ENCODE peak calls at places on chromosomes 1 and 21, in eight cellular contexts. One of them, this sample, is unnamed.

GRCh38 chr1:245378352-245379144 is 223.8 kb downstream of the KIF26B start:
- DNase-seq in OCI-LY7: no peak
- DNase-seq in right cardiac atrium: no peak
- DNase-seq in caudate nucleus: no peak
- DNase-seq in heart left ventricle: no peak
- DNase-seq in WERI-Rb-1: no peak
- DNase-seq in brain microvascular endothelial cell: no peak
- DNase-seq in lower lobe of right lung: no peak
- DNase-seq in this sample: no peak

GRCh38 chr1:7379445-7379971 is 391.6 kb upstream of the VAMP3 start:
- DNase-seq in OCI-LY7: no peak
- DNase-seq in right cardiac atrium: peak; percentile 18
- DNase-seq in caudate nucleus: no peak
- DNase-seq in heart left ventricle: no peak
- DNase-seq in WERI-Rb-1: no peak
- DNase-seq in brain microvascular endothelial cell: peak; percentile 62
- DNase-seq in lower lobe of right lung: no peak
- DNase-seq in this sample: peak; percentile 12

GRCh38 chr1:99557556-99558256 is 88.2 kb upstream of the PALMD start:
- DNase-seq in OCI-LY7: no peak
- DNase-seq in right cardiac atrium: no peak
- DNase-seq in caudate nucleus: no peak
- DNase-seq in heart left ventricle: no peak
- DNase-seq in WERI-Rb-1: no peak
- DNase-seq in brain microvascular endothelial cell: peak; percentile 72
- DNase-seq in lower lobe of right lung: no peak
- DNase-seq in this sample: peak; percentile 48

GRCh38 chr21:44931137-44931500 is 8.7 kb upstream of the SLX9 start:
- DNase-seq in OCI-LY7: peak; percentile 93
- DNase-seq in right cardiac atrium: peak; percentile 66
- DNase-seq in caudate nucleus: no peak
- DNase-seq in heart left ventricle: no peak
- DNase-seq in WERI-Rb-1: no peak
- DNase-seq in brain microvascular endothelial cell: no peak
- DNase-seq in lower lobe of right lung: peak; percentile 66
- DNase-seq in this sample: no peak

GRCh38 chr1:79460773-79461436 is 454.4 kb upstream of the ADGRL4 start:
- DNase-seq in OCI-LY7: peak; percentile 17
- DNase-seq in right cardiac atrium: no peak
- DNase-seq in caudate nucleus: no peak
- DNase-seq in heart left ventricle: no peak
- DNase-seq in WERI-Rb-1: no peak
- DNase-seq in brain microvascular endothelial cell: no peak
- DNase-seq in lower lobe of right lung: no peak
- DNase-seq in this sample: no peak

GRCh38 chr1:52635321-52636089 is 2.5 kb downstream of the SHISAL2A start:
- DNase-seq in OCI-LY7: no peak
- DNase-seq in right cardiac atrium: no peak
- DNase-seq in caudate nucleus: no peak
- DNase-seq in heart left ventricle: no peak
- DNase-seq in WERI-Rb-1: no peak
- DNase-seq in brain microvascular endothelial cell: no peak
- DNase-seq in lower lobe of right lung: no peak
- DNase-seq in this sample: no peak

GRCh38 chr1:55426156-55426555 is 211.0 kb upstream of the USP24 start:
- DNase-seq in OCI-LY7: no peak
- DNase-seq in right cardiac atrium: no peak
- DNase-seq in caudate nucleus: no peak
- DNase-seq in heart left ventricle: no peak
- DNase-seq in WERI-Rb-1: no peak
- DNase-seq in brain microvascular endothelial cell: no peak
- DNase-seq in lower lobe of right lung: no peak
- DNase-seq in this sample: no peak

GRCh38 chr1:80212021-80212420 is 1205.5 kb upstream of the ADGRL4 start:
- DNase-seq in OCI-LY7: no peak
- DNase-seq in right cardiac atrium: no peak
- DNase-seq in caudate nucleus: no peak
- DNase-seq in heart left ventricle: no peak
- DNase-seq in WERI-Rb-1: no peak
- DNase-seq in brain microvascular endothelial cell: no peak
- DNase-seq in lower lobe of right lung: no peak
- DNase-seq in this sample: no peak

GRCh38 chr21:31187499-31187898 is 149.2 kb upstream of the KRTAP19-8 start:
- DNase-seq in OCI-LY7: no peak
- DNase-seq in right cardiac atrium: no peak
- DNase-seq in caudate nucleus: no peak
- DNase-seq in heart left ventricle: no peak
- DNase-seq in WERI-Rb-1: no peak
- DNase-seq in brain microvascular endothelial cell: no peak
- DNase-seq in lower lobe of right lung: no peak
- DNase-seq in this sample: no peak

GRCh38 chr1:169648709-169649108 is 18.8 kb upstream of the SELP start:
- DNase-seq in OCI-LY7: no peak
- DNase-seq in right cardiac atrium: no peak
- DNase-seq in caudate nucleus: no peak
- DNase-seq in heart left ventricle: no peak
- DNase-seq in WERI-Rb-1: no peak
- DNase-seq in brain microvascular endothelial cell: no peak
- DNase-seq in lower lobe of right lung: no peak
- DNase-seq in this sample: no peak

GRCh38 chr1:211133393-211133840 is 531 bp downstream of the KCNH1 start:
- DNase-seq in OCI-LY7: no peak
- DNase-seq in right cardiac atrium: peak; percentile 42
- DNase-seq in caudate nucleus: peak; percentile 31
- DNase-seq in heart left ventricle: no peak
- DNase-seq in WERI-Rb-1: peak; percentile 56
- DNase-seq in brain microvascular endothelial cell: no peak
- DNase-seq in lower lobe of right lung: no peak
- DNase-seq in this sample: no peak

GRCh38 chr1:202954057-202954745 is 3.9 kb downstream of the ADIPOR1 start:
- DNase-seq in OCI-LY7: no peak
- DNase-seq in right cardiac atrium: no peak
- DNase-seq in caudate nucleus: no peak
- DNase-seq in heart left ventricle: no peak
- DNase-seq in WERI-Rb-1: no peak
- DNase-seq in brain microvascular endothelial cell: no peak
- DNase-seq in lower lobe of right lung: no peak
- DNase-seq in this sample: no peak

GRCh38 chr1:38142606-38143005 is 96.0 kb upstream of the POU3F1 start:
- DNase-seq in OCI-LY7: no peak
- DNase-seq in right cardiac atrium: no peak
- DNase-seq in caudate nucleus: no peak
- DNase-seq in heart left ventricle: no peak
- DNase-seq in WERI-Rb-1: no peak
- DNase-seq in brain microvascular endothelial cell: no peak
- DNase-seq in lower lobe of right lung: no peak
- DNase-seq in this sample: no peak

GRCh38 chr21:18384771-18385170 is 18.8 kb downstream of the TMPRSS15 start:
- DNase-seq in OCI-LY7: peak; percentile 52
- DNase-seq in right cardiac atrium: no peak
- DNase-seq in caudate nucleus: no peak
- DNase-seq in heart left ventricle: no peak
- DNase-seq in WERI-Rb-1: no peak
- DNase-seq in brain microvascular endothelial cell: no peak
- DNase-seq in lower lobe of right lung: no peak
- DNase-seq in this sample: no peak

GRCh38 chr1:178034676-178035075 is 59.2 kb upstream of the RASAL2 start:
- DNase-seq in OCI-LY7: no peak
- DNase-seq in right cardiac atrium: no peak
- DNase-seq in caudate nucleus: no peak
- DNase-seq in heart left ventricle: no peak
- DNase-seq in WERI-Rb-1: no peak
- DNase-seq in brain microvascular endothelial cell: no peak
- DNase-seq in lower lobe of right lung: no peak
- DNase-seq in this sample: no peak

GRCh38 chr1:212413902-212414327 is 771 bp downstream of the PACC1 start:
- DNase-seq in OCI-LY7: no peak
- DNase-seq in right cardiac atrium: no peak
- DNase-seq in caudate nucleus: no peak
- DNase-seq in heart left ventricle: no peak
- DNase-seq in WERI-Rb-1: no peak
- DNase-seq in brain microvascular endothelial cell: no peak
- DNase-seq in lower lobe of right lung: no peak
- DNase-seq in this sample: no peak

GRCh38 chr1:170660874-170661645 is 2.9 kb upstream of the PRRX1 start:
- DNase-seq in OCI-LY7: no peak
- DNase-seq in right cardiac atrium: peak; percentile 70
- DNase-seq in caudate nucleus: no peak
- DNase-seq in heart left ventricle: no peak
- DNase-seq in WERI-Rb-1: peak; percentile 30
- DNase-seq in brain microvascular endothelial cell: no peak
- DNase-seq in lower lobe of right lung: no peak
- DNase-seq in this sample: no peak

GRCh38 chr1:150971583-150972416 is 2.8 kb downstream of the CERS2 start:
- DNase-seq in OCI-LY7: peak; percentile 32
- DNase-seq in right cardiac atrium: no peak
- DNase-seq in caudate nucleus: no peak
- DNase-seq in heart left ventricle: peak; percentile 25
- DNase-seq in WERI-Rb-1: no peak
- DNase-seq in brain microvascular endothelial cell: no peak
- DNase-seq in lower lobe of right lung: no peak
- DNase-seq in this sample: no peak

GRCh38 chr1:180922637-180923023 is 9.9 kb downstream of the KIAA1614 start:
- DNase-seq in OCI-LY7: no peak
- DNase-seq in right cardiac atrium: no peak
- DNase-seq in caudate nucleus: no peak
- DNase-seq in heart left ventricle: no peak
- DNase-seq in WERI-Rb-1: no peak
- DNase-seq in brain microvascular endothelial cell: no peak
- DNase-seq in lower lobe of right lung: no peak
- DNase-seq in this sample: no peak

GRCh38 chr1:31064685-31065309 is 720 bp downstream of the PUM1 start:
- DNase-seq in OCI-LY7: peak; percentile 60
- DNase-seq in right cardiac atrium: no peak
- DNase-seq in caudate nucleus: peak; percentile 34
- DNase-seq in heart left ventricle: no peak
- DNase-seq in WERI-Rb-1: no peak
- DNase-seq in brain microvascular endothelial cell: no peak
- DNase-seq in lower lobe of right lung: peak; percentile 46
- DNase-seq in this sample: no peak

GRCh38 chr1:232039303-232039702 is 412.7 kb downstream of the DISC1 start:
- DNase-seq in OCI-LY7: no peak
- DNase-seq in right cardiac atrium: no peak
- DNase-seq in caudate nucleus: no peak
- DNase-seq in heart left ventricle: no peak
- DNase-seq in WERI-Rb-1: no peak
- DNase-seq in brain microvascular endothelial cell: peak; percentile 21
- DNase-seq in lower lobe of right lung: no peak
- DNase-seq in this sample: no peak

GRCh38 chr1:63774617-63775417 is 1.0 kb downstream of the ROR1 start:
- DNase-seq in OCI-LY7: peak; percentile 22
- DNase-seq in right cardiac atrium: peak; percentile 71
- DNase-seq in caudate nucleus: no peak
- DNase-seq in heart left ventricle: peak; percentile 36
- DNase-seq in WERI-Rb-1: peak; percentile 34
- DNase-seq in brain microvascular endothelial cell: peak; percentile 33
- DNase-seq in lower lobe of right lung: peak; percentile 59
- DNase-seq in this sample: no peak

DNA sequence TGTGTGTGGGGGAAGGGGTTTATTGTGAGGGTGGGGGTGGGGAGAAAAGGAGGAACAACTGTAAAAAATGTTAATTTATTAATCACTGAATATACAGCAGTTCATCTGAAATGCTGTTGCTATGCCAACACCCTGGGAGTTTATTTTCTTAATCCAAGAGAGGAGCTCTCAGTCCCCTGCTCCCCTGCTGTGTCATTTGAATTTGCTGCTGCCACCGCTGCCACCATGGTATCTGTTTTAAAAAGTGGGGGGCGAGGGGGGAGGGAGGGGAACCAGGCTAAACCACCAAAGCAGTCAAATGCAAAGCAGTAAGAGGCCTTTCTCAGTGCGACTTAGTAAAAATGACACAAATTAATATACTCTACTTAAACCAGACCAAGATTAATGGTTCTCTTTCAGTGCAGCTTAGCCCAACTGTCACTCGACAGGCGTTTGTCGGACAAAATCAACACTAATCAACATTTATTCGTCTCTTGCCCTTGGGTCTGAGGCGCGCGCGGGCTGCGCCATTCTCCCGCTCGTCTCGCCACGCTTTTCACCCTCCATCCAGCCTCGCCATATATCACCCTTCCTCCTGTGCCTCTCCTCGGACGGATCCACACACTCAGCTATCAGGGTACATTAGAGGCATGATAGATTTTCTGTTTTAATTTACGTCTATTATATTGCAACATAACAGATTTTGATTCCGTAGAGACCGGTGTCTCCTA is 76.2 kb downstream of the PBX1 start:
- DNase-seq in OCI-LY7: no peak
- DNase-seq in right cardiac atrium: peak; percentile 52
- DNase-seq in caudate nucleus: no peak
- DNase-seq in heart left ventricle: no peak
- DNase-seq in WERI-Rb-1: no peak
- DNase-seq in brain microvascular endothelial cell: no peak
- DNase-seq in lower lobe of right lung: no peak
- DNase-seq in this sample: no peak
- H3K27ac ChIP-seq in OCI-LY7: no peak overlapping the region
- H3K27ac ChIP-seq in right cardiac atrium: no peak overlapping the region
- H3K27ac ChIP-seq in caudate nucleus: peak overlapping the region; percentile 89
- H3K27ac ChIP-seq in heart left ventricle: no peak overlapping the region
- H3K27ac ChIP-seq in WERI-Rb-1: no peak overlapping the region
- H3K27ac ChIP-seq in brain microvascular endothelial cell: no peak overlapping the region
- H3K27ac ChIP-seq in lower lobe of right lung: no peak overlapping the region
- H3K27ac ChIP-seq in this sample: no peak overlapping the region

GRCh38 chr1:119046429-119047039 is 58.4 kb upstream of the TBX15 start:
- DNase-seq in OCI-LY7: no peak
- DNase-seq in right cardiac atrium: peak; percentile 65
- DNase-seq in caudate nucleus: no peak
- DNase-seq in heart left ventricle: no peak
- DNase-seq in WERI-Rb-1: no peak
- DNase-seq in brain microvascular endothelial cell: no peak
- DNase-seq in lower lobe of right lung: no peak
- DNase-seq in this sample: no peak
- H3K27ac ChIP-seq in OCI-LY7: no peak overlapping the region
- H3K27ac ChIP-seq in right cardiac atrium: peak overlapping the region; percentile 67
- H3K27ac ChIP-seq in caudate nucleus: no peak overlapping the region
- H3K27ac ChIP-seq in heart left ventricle: peak overlapping the region; percentile 61
- H3K27ac ChIP-seq in WERI-Rb-1: no peak overlapping the region
- H3K27ac ChIP-seq in brain microvascular endothelial cell: no peak overlapping the region
- H3K27ac ChIP-seq in lower lobe of right lung: peak overlapping the region; percentile 39
- H3K27ac ChIP-seq in this sample: peak overlapping the region; percentile 34

GRCh38 chr1:15843826-15844572 is 3.5 kb upstream of the SPEN start:
- DNase-seq in OCI-LY7: peak; percentile 88
- DNase-seq in right cardiac atrium: no peak
- DNase-seq in caudate nucleus: peak; percentile 4
- DNase-seq in heart left ventricle: no peak
- DNase-seq in WERI-Rb-1: no peak
- DNase-seq in brain microvascular endothelial cell: no peak
- DNase-seq in lower lobe of right lung: no peak
- DNase-seq in this sample: no peak
- H3K27ac ChIP-seq in OCI-LY7: peak overlapping the region; percentile 98
- H3K27ac ChIP-seq in right cardiac atrium: no peak overlapping the region
- H3K27ac ChIP-seq in caudate nucleus: peak overlapping the region; percentile 44
- H3K27ac ChIP-seq in heart left ventricle: peak overlapping the region; percentile 24
- H3K27ac ChIP-seq in WERI-Rb-1: no peak overlapping the region
- H3K27ac ChIP-seq in brain microvascular endothelial cell: no peak overlapping the region
- H3K27ac ChIP-seq in lower lobe of right lung: no peak overlapping the region
- H3K27ac ChIP-seq in this sample: no peak overlapping the region

DNA sequence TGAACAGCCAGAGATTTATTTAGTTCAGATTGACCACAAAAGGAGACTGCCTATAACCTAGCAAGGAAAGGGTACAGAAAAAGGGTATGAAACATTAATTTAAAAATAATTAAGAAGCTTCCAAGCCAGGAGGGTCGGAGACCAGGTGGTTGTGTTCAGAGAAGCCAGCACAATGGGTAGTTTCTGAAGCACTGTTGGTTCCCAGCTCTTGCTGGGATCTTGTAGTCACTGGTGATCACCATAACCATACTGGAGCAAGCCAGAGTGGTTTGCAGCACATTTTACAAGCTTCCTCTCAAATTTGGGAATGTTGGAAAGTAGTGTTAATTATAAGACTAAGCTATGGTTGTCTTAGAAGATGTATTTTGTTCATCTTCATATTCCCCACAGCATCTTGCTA is 336.2 kb upstream of the FMN2 start:
- DNase-seq in OCI-LY7: no peak
- DNase-seq in right cardiac atrium: no peak
- DNase-seq in caudate nucleus: no peak
- DNase-seq in heart left ventricle: no peak
- DNase-seq in WERI-Rb-1: no peak
- DNase-seq in brain microvascular endothelial cell: no peak
- DNase-seq in lower lobe of right lung: no peak
- DNase-seq in this sample: no peak
- H3K27ac ChIP-seq in OCI-LY7: no peak overlapping the region
- H3K27ac ChIP-seq in right cardiac atrium: no peak overlapping the region
- H3K27ac ChIP-seq in caudate nucleus: no peak overlapping the region
- H3K27ac ChIP-seq in heart left ventricle: no peak overlapping the region
- H3K27ac ChIP-seq in WERI-Rb-1: no peak overlapping the region
- H3K27ac ChIP-seq in brain microvascular endothelial cell: no peak overlapping the region
- H3K27ac ChIP-seq in lower lobe of right lung: no peak overlapping the region
- H3K27ac ChIP-seq in this sample: no peak overlapping the region